ENCODE peak calls at places on chromosomes 6 and 20, in four cellular contexts. C is osteocyte, M is NCI-H748 treated with DMSO at 0.1 percent for 48 hours, Q is lower lobe of right lung. B is an unnamed sample.

GRCh38 chr6:81531869-81532561 is 220.5 kb downstream of the TENT5A start:
- DNase-seq in Q (no peak), C (no peak), M (no peak), B (no peak)

GRCh38 chr6:15628499-15629131 is 34.2 kb downstream of the DTNBP1 start:
- DNase-seq in C (no peak), Q (no peak), M (no peak), B (peak; percentile 71)

GRCh38 chr20:50278684-50279531 is 88.3 kb downstream of the CEBPB start:
- DNase-seq in M (no peak), C (no peak), Q (peak; percentile 91), B (no peak)

GRCh38 chr20:44215125-44215524 is 4.6 kb upstream of the OSER1 start:
- DNase-seq in M (no peak), Q (peak; percentile 67), C (peak; percentile 88), B (peak; percentile 78)

GRCh38 chr6:45472383-45472782 is 94.6 kb upstream of the SUPT3H start:
- DNase-seq in M (no peak), C (no peak), Q (no peak), B (no peak)

GRCh38 chr6:16832721-16833120 is 71.5 kb upstream of the ATXN1 start:
- DNase-seq in C (no peak), Q (no peak), M (no peak), B (no peak)

GRCh38 chr6:157221049-157221816 is 102.1 kb downstream of the TMEM242 start:
- DNase-seq in C (no peak), Q (peak; percentile 92), M (peak; percentile 72), B (peak; percentile 90)

GRCh38 chr6:38542031-38542430 is 97.7 kb downstream of the BTBD9 start:
- DNase-seq in M (no peak), C (no peak), Q (no peak), B (no peak)

GRCh38 chr6:129120856-129121255 is 237.9 kb downstream of the LAMA2 start:
- DNase-seq in C (no peak), M (no peak), Q (no peak), B (no peak)

GRCh38 chr6:125944434-125944816 is 12.1 kb upstream of the HINT3 start:
- DNase-seq in M (no peak), Q (peak; percentile 83), C (no peak), B (no peak)

B was measured in stimulated activated CD8-positive, alpha-beta memory T cell treated with anti-CD3 and anti-CD28 coated beads, Interleukin-4, amount 100 ng/mL, for 48 hours.